ENCODE peak calls at places on chromosomes 3 and 15, in five cellular contexts. N is choroid plexus epithelial cell, V is endodermal cell, E is suprapubic skin, Q is WTC11. B is an unnamed sample.

GRCh38 chr3:194268659-194269487 is 82.3 kb downstream of the CPN2 start:
- DNase-seq in N (no peak), V (peak; percentile 38), E (peak; percentile 59), Q (peak; percentile 6), B (no peak)

GRCh38 chr15:42157981-42158765 is 1.7 kb upstream of the PLA2G4F start:
- DNase-seq in N (peak; percentile 81), V (no peak), E (peak; percentile 45), Q (no peak), B (no peak)

GRCh38 chr15:66834863-66835557 is 133.0 kb downstream of the SMAD6 start:
- DNase-seq in N (no peak), V (peak; percentile 95), E (peak; percentile 70), Q (peak; percentile 70), B (no peak)

GRCh38 chr3:151009981-151010380 is 37.5 kb upstream of the CLRN1 start:
- DNase-seq in N (no peak), V (no peak), E (no peak), Q (no peak), B (no peak)

GRCh38 chr3:14791343-14791945 is 27.3 kb upstream of the FGD5 start:
- DNase-seq in N (peak; percentile 54), V (peak; percentile 95), E (peak; percentile 86), Q (peak; percentile 86), B (peak; percentile 68)

GRCh38 chr3:43378066-43378935 is 92.0 kb downstream of the SNRK start:
- DNase-seq in N (peak; percentile 60), V (peak; percentile 85), E (no peak), Q (peak; percentile 63), B (no peak)

GRCh38 chr3:169243122-169243521 is 420.4 kb downstream of the MECOM start:
- DNase-seq in N (peak; percentile 80), V (no peak), E (no peak), Q (no peak), B (no peak)

GRCh38 chr15:87896926-87897325 is 359.6 kb downstream of the NTRK3 start:
- DNase-seq in N (no peak), V (no peak), E (no peak), Q (no peak), B (no peak)

GRCh38 chr15:43749690-43750345 is 3.6 kb downstream of the PDIA3 start:
- DNase-seq in N (peak; percentile 22), V (no peak), E (no peak), Q (no peak), B (no peak)

GRCh38 chr15:51735611-51736010 is 1.8 kb downstream of the LYSMD2 start:
- DNase-seq in N (no peak), V (no peak), E (no peak), Q (no peak), B (no peak)

GRCh38 chr15:68307131-68307928 is 29.8 kb downstream of the FEM1B start:
- DNase-seq in N (no peak), V (peak; percentile 31), E (no peak), Q (no peak), B (no peak)

GRCh38 chr15:22224241-22224671 is 143.9 kb downstream of the OR4M2 start:
- DNase-seq in N (no peak), V (no peak), E (no peak), Q (no peak), B (no peak)

GRCh38 chr3:62990704-62991413 is 115.6 kb upstream of the CADPS start:
- DNase-seq in N (no peak), V (no peak), E (no peak), Q (no peak), B (no peak)

GRCh38 chr15:79918278-79918677 is 21.5 kb upstream of the MTHFS start:
- DNase-seq in N (no peak), V (peak; percentile 88), E (no peak), Q (peak; percentile 17), B (no peak)

GRCh38 chr3:27943106-27943505 is 221.0 kb upstream of the EOMES start:
- DNase-seq in N (peak; percentile 40), V (peak; percentile 83), E (no peak), Q (peak; percentile 56), B (no peak)

GRCh38 chr3:101695779-101696372 is 9.4 kb upstream of the RPL24 start:
- DNase-seq in N (peak; percentile 78), V (peak; percentile 64), E (no peak), Q (no peak), B (peak; percentile 52)

GRCh38 chr15:77647961-77648360 is 15.2 kb upstream of the LINGO1 start:
- DNase-seq in N (no peak), V (no peak), E (no peak), Q (no peak), B (no peak)

GRCh38 chr15:77649610-77650009 is 16.9 kb upstream of the LINGO1 start:
- DNase-seq in N (no peak), V (no peak), E (no peak), Q (no peak), B (no peak)

GRCh38 chr15:77653832-77654480 is 21.2 kb upstream of the LINGO1 start:
- DNase-seq in N (no peak), V (no peak), E (no peak), Q (no peak), B (no peak)

GRCh38 chr15:77649019-77649418 is 16.3 kb upstream of the LINGO1 start:
- DNase-seq in N (no peak), V (no peak), E (no peak), Q (no peak), B (no peak)

GRCh38 chr15:77650285-77650684 is 17.6 kb upstream of the LINGO1 start:
- DNase-seq in N (peak; percentile 35), V (peak; percentile 92), E (no peak), Q (peak; percentile 86), B (peak; percentile 45)
- TF ChIP-seq CTCF in N (peak; percentile 47), V (peak; percentile 84), E (no peak), Q (peak; percentile 60), B (peak; percentile 43)

GRCh38 chr3:141229132-141229531 is 2.5 kb upstream of the PXYLP1 start:
- DNase-seq in N (no peak), V (no peak), E (no peak), Q (no peak), B (no peak)

GRCh38 chr3:141230293-141230692 is 1.3 kb upstream of the PXYLP1 start:
- DNase-seq in N (no peak), V (no peak), E (no peak), Q (no peak), B (no peak)

GRCh38 chr3:141233457-141234161 is 2.0 kb downstream of the PXYLP1 start:
- DNase-seq in N (no peak), V (no peak), E (no peak), Q (no peak), B (no peak)

GRCh38 chr3:141231923-141232861 is 567 bp downstream of the PXYLP1 start:
- DNase-seq in N (peak; percentile 12), V (peak; percentile 85), E (no peak), Q (peak; percentile 66), B (peak; percentile 16)

DNA sequence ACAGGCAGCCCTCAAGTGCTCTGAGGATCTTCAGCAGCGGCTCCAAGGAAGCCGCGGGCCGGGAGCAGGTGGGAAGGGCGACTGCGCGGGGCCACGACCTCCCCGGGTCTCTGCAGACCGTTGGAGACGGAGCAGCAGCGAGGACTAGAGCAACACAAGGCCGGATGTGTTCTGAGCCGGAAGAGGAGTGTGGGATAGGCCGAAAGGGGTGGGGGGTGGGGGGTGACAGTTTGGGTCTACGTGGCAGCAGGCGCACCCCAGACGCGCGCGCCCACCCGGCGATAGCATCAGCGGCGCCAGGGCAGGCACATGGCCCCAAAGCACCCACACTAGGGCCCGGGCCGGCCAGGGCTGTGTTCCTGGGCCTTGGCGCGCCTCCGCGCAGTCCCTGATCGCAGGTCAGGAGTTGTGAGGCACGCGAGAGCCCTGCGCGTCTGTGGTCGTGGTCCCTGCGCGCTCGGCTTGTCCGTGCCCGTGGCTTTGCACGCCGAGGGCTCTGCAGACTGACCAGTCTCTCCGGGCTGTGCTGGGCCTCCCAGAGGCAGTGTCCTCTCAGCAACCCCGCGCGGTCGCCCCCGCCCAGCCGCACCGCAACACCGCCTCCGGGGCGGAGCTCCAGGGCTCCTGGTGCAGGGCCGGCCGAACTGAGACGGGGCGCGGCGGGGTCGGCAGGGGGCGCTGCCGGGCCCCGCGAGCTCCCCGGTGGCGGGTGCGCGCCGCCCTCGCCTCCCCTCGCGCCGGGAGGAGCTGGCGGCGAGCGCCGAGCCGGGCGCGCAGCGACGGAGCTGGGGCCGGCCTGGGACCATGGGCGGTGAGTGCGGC is at the start of gene PXYLP1:
- DNase-seq in N (peak; percentile 94), V (peak; percentile 97), E (peak; percentile 96), Q (peak; percentile 94), B (peak; percentile 92)
- TF ChIP-seq CTCF in N (peak; percentile 40), V (peak; percentile 80), E (peak; percentile 84), Q (peak; percentile 72), B (peak; percentile 85)

GRCh38 chr3:184239221-184239620 is 9.5 kb downstream of the ALG3 start:
- DNase-seq in N (no peak), V (no peak), E (no peak), Q (no peak), B (no peak)

GRCh38 chr3:184240384-184241140 is 8.2 kb downstream of the ALG3 start:
- DNase-seq in N (peak; percentile 45), V (peak; percentile 81), E (no peak), Q (peak; percentile 42), B (no peak)

GRCh38 chr3:184241141-184241446 is 7.7 kb downstream of the ALG3 start:
- DNase-seq in N (no peak), V (no peak), E (no peak), Q (no peak), B (no peak)

GRCh38 chr3:184238246-184238818 is 8.9 kb downstream of the VWA5B2 start:
- DNase-seq in N (no peak), V (no peak), E (no peak), Q (no peak), B (no peak)

GRCh38 chr3:184239710-184240109 is 9.1 kb downstream of the ALG3 start:
- DNase-seq in N (no peak), V (no peak), E (no peak), Q (no peak), B (no peak)
- TF ChIP-seq CTCF in N (no peak), V (no peak), E (no peak), Q (no peak), B (no peak)

DNA sequence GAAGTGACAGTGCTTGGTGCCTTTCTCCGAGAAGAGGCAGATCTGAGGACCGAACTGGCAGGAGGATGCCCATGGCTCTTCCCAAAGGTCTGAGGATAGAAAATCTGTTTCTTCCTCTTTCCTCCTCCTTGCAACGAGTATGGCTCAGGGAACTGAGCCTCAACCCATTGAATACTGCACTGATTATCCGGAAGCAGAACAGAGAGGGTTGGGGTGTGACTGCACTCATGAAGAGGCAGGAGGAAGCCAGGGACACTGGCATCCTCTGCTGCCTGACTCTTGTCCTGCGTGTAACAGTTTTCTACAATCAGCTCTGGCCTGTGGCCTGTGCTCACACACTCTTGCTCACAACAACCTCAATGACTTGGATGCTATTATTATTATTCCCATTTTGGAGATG is 38.9 kb downstream of the KIF9 start:
- DNase-seq in N (no peak), V (no peak), E (no peak), Q (no peak), B (no peak)
- TF ChIP-seq CTCF in N (no peak), V (no peak), E (no peak), Q (no peak), B (no peak)

DNA sequence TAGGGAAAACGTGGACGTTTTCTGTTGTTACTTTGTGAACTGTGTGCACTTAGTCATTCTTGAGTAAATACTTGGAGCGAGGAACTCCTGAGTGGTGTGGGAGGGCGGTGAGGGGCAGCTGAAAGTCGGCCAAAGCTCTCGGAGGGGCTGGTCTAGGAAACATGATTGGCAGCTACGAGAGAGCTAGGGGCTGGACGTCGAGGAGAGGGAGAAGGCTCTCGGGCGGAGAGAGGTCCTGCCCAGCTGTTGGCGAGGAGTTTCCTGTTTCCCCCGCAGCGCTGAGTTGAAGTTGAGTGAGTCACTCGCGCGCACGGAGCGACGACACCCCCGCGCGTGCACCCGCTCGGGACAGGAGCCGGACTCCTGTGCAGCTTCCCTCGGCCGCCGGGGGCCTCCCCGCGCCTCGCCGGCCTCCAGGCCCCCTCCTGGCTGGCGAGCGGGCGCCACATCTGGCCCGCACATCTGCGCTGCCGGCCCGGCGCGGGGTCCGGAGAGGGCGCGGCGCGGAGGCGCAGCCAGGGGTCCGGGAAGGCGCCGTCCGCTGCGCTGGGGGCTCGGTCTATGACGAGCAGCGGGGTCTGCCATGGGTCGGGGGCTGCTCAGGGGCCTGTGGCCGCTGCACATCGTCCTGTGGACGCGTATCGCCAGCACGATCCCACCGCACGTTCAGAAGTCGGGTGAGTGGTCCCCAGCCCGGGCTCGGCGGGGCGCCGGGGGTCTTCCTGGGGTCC is at the start of gene TGFBR2:
- DNase-seq in N (peak; percentile 99), V (peak; percentile 92), E (peak; percentile 97), Q (peak; percentile 74), B (peak; percentile 65)
- TF ChIP-seq CTCF in N (no peak), V (peak; percentile 50), E (peak; percentile 41), Q (no peak), B (peak; percentile 32)

B was measured in neural crest cell.